ENCODE peak calls at places on chromosome 22, in seven cellular contexts. V is SK-N-SH, Z is suprapubic skin, R is transverse colon, N is HepG2, X is GM12878, F is esophagus muscularis mucosa. A is an unnamed sample.
A peak's percentile ranks its signal among the peaks of the same experiment; 100 is the strongest.

GRCh38 chr22:24894220-24894975 is 52.1 kb downstream of the LHFPL7 start:
- DNase-seq in V (peak; percentile 81), Z (peak; percentile 84), R (peak; percentile 87), N (peak; percentile 96), X (no peak), F (peak; percentile 95), A (peak; percentile 95)

GRCh38 chr22:45441158-45441557 is 27.7 kb downstream of the RIBC2 start:
- DNase-seq in V (peak; percentile 70), Z (no peak), R (peak; percentile 51), N (peak; percentile 71), X (no peak), F (no peak), A (peak; percentile 35)

GRCh38 chr22:47544696-47545095 is 782.2 kb downstream of the TBC1D22A start:
- DNase-seq in V (no peak), Z (no peak), R (no peak), N (no peak), X (no peak), F (peak; percentile 91), A (no peak)

GRCh38 chr22:28147401-28147800 is 228.3 kb upstream of the PITPNB start:
- DNase-seq in V (no peak), Z (no peak), R (no peak), N (no peak), X (no peak), F (no peak), A (no peak)

GRCh38 chr22:25237503-25237902 is 18.1 kb downstream of the CRYBB2 start:
- DNase-seq in V (no peak), Z (no peak), R (no peak), N (no peak), X (no peak), F (no peak), A (no peak)

GRCh38 chr22:28418063-28418462 is 261.6 kb downstream of the TTC28 start:
- DNase-seq in V (no peak), Z (no peak), R (no peak), N (no peak), X (no peak), F (no peak), A (no peak)

GRCh38 chr22:44659140-44659539 is 42.9 kb upstream of the PRR5 start:
- DNase-seq in V (peak; percentile 67), Z (peak; percentile 70), R (no peak), N (no peak), X (no peak), F (peak; percentile 78), A (no peak)

GRCh38 chr22:44605486-44605885 is 96.5 kb upstream of the PRR5 start:
- DNase-seq in V (no peak), Z (no peak), R (no peak), N (no peak), X (no peak), F (no peak), A (no peak)

GRCh38 chr22:22687638-22688500 is 43.5 kb downstream of the GGTLC2 start:
- DNase-seq in V (peak; percentile 60), Z (no peak), R (peak; percentile 34), N (peak; percentile 43), X (no peak), F (no peak), A (peak; percentile 34)

GRCh38 chr22:29704528-29705285 is 15.1 kb upstream of the CABP7 start:
- DNase-seq in V (peak; percentile 89), Z (no peak), R (no peak), N (peak; percentile 83), X (no peak), F (no peak), A (peak; percentile 46)

GRCh38 chr22:42428760-42429159 is 3.4 kb downstream of the NFAM1 start:
- DNase-seq in V (no peak), Z (no peak), R (no peak), N (no peak), X (no peak), F (no peak), A (no peak)

GRCh38 chr22:48779211-48779643 is 1048.4 kb downstream of the BRD1 start:
- DNase-seq in V (no peak), Z (no peak), R (no peak), N (no peak), X (no peak), F (peak; percentile 70), A (no peak)

GRCh38 chr22:37953437-37954179 is at the start of the genes C22orf23 and POLR2F:
- DNase-seq in V (peak; percentile 90), Z (peak; percentile 97), R (peak; percentile 98), N (peak; percentile 92), X (peak; percentile 88), F (peak; percentile 98), A (peak; percentile 98)
- TF ChIP-seq EP300 in V (no peak), Z (no peak), R (no peak), N (no peak), X (no peak), F (no peak), A (no peak)

GRCh38 chr22:20885557-20886323 is 26.9 kb downstream of the SNAP29 start:
- DNase-seq in V (peak; percentile 84), Z (peak; percentile 78), R (peak; percentile 90), N (peak; percentile 85), X (no peak), F (peak; percentile 93), A (peak; percentile 83)
- H3K4me3 ChIP-seq in V (no peak overlapping the region), Z (no peak overlapping the region), R (no peak overlapping the region), N (peak overlapping the region; percentile 32), X (no peak overlapping the region), F (no peak overlapping the region), A (no peak overlapping the region)

GRCh38 chr22:39098026-39098425 is 982 bp downstream of the APOBEC3H start:
- DNase-seq in V (no peak), Z (no peak), R (no peak), N (no peak), X (peak; percentile 76), F (no peak), A (no peak)
- TF ChIP-seq POLR2AphosphoS5 in V (no peak), Z (no peak), R (no peak), N (no peak), X (no peak), F (no peak), A (no peak)

GRCh38 chr22:31927562-31927961 is 16.8 kb upstream of the YWHAH start:
- DNase-seq in V (no peak), Z (no peak), R (no peak), N (no peak), X (no peak), F (no peak), A (no peak)

GRCh38 chr22:31929126-31929928 is 15.0 kb upstream of the YWHAH start:
- DNase-seq in V (peak; percentile 65), Z (no peak), R (no peak), N (no peak), X (no peak), F (no peak), A (no peak)

GRCh38 chr22:31926086-31926485 is 18.2 kb upstream of the YWHAH start:
- DNase-seq in V (no peak), Z (no peak), R (no peak), N (no peak), X (no peak), F (no peak), A (no peak)

GRCh38 chr22:31925056-31925455 is 19.3 kb upstream of the YWHAH start:
- DNase-seq in V (no peak), Z (no peak), R (no peak), N (no peak), X (no peak), F (no peak), A (no peak)

DNA sequence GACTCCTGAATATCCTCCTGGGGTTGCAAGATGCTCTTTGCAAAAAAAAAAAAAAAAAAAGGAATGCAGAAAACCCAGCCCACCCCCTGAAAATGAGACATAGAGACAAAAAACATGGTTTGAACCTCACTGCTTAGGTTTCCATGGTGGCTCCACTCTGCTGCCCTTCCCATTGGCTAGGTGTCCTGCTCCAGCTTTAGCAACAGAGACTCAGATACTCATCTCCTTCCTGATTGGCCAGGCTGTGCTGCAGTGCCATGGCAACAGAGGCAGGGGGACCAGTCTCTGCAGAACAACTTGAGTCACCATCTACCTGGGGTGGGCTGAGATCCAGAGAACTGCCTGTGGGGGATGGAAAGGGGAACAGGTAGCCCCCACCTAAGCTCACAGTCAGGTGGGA is 17.4 kb upstream of the YWHAH start:
- DNase-seq in V (peak; percentile 81), Z (no peak), R (no peak), N (no peak), X (no peak), F (no peak), A (no peak)
- TF ChIP-seq EP300 in V (no peak), Z (no peak), R (no peak), N (no peak), X (no peak), F (no peak), A (no peak)

DNA sequence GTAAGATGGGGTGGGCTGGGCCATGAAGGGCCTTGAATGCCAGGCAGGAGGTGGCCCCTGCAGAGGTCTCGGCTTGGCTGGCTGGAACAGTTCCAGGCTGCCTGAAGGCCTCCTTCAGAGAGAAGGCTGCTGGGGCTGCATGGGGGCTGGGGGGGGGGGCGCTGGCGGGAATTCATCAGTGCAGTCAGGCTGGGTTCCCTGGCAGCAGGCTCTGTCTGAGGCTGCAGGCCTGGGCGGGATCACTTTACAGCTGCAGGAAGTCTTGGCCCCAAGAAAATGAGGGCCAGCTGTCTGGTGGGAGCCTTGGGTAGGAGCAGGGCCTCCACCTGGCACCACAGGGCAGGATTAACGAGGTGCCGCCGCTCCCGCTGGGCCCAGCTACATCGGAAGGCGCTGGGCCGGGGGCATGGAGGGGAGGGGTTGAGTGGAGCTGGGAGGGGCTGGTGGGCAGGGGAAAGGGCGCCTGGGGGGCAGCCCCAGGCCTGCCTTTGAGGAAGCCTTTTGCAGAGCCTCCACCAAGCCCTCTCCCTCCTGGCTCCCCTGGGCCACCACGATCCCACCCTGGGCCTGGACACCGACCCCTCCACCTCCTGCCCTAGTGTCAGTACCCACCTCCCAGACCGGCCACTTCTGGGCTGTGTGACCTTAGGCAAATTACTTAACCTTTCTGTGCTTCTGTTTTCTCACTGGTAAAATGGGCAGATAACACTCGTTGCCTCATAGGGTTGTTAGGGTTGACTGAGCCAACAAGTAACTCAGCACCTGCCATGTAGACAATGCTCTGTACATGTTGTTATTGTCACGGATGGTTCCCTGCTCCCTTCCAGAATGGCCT is 31.0 kb upstream of the HMOX1 start:
- DNase-seq in V (peak; percentile 60), Z (no peak), R (no peak), N (no peak), X (no peak), F (no peak), A (no peak)
- H3K4me3 ChIP-seq in V (no peak overlapping the region), Z (no peak overlapping the region), R (no peak overlapping the region), N (no peak overlapping the region), X (no peak overlapping the region), F (peak overlapping the region; percentile 67), A (no peak overlapping the region)

GRCh38 chr22:43440103-43440387 is 28.2 kb downstream of the MPPED1 start:
- DNase-seq in V (no peak), Z (no peak), R (no peak), N (no peak), X (no peak), F (no peak), A (no peak)
- TF ChIP-seq POLR2AphosphoS5 in V (no peak), Z (no peak), R (no peak), N (no peak), X (no peak), F (no peak), A (no peak)

GRCh38 chr22:32574397-32574796 is 99.8 kb downstream of the FBXO7 start:
- DNase-seq in V (no peak), Z (no peak), R (no peak), N (peak; percentile 70), X (no peak), F (no peak), A (no peak)
- TF ChIP-seq EP300 in V (no peak), Z (no peak), R (no peak), N (no peak), X (no peak), F (no peak), A (no peak)

A was measured in stomach.